ENCODE peak calls at places on chromosomes 7 and 10, in five cellular contexts. W is GM18507; F is stimulated activated naive CD4-positive, alpha-beta T cell treated with Interleukin-2 at 50 U/mL for 16 hours; J is amniotic epithelial cell; M is posterior cingulate gyrus. Y is an unnamed sample.

GRCh38 chr7:7675686-7676085 is 35.1 kb downstream of the UMAD1 start:
- DNase-seq in W (no peak), M (no peak), J (no peak), F (no peak), Y (no peak)

GRCh38 chr10:130725474-130725970 is 586.0 kb downstream of the TCERG1L start:
- DNase-seq in J (no peak), W (no peak), M (peak), F (no peak), Y (no peak)

GRCh38 chr10:14601872-14602725 is 172.6 kb downstream of the FAM107B start:
- DNase-seq in M (no peak), F (peak), J (peak), W (peak), Y (peak)

GRCh38 chr7:116704650-116705049 is 32.7 kb downstream of the MET start:
- DNase-seq in M (no peak), W (no peak), J (no peak), F (no peak), Y (no peak)

GRCh38 chr7:116569737-116570136 is 44.9 kb downstream of the CAV1 start:
- DNase-seq in J (peak), M (no peak), F (no peak), W (no peak), Y (peak)

GRCh38 chr10:112915590-112916572 is 34.2 kb upstream of the TCF7L2 start:
- DNase-seq in W (no peak), F (no peak), M (no peak), J (peak), Y (peak)

GRCh38 chr10:75191821-75192568 is 18.6 kb upstream of the VDAC2 start:
- DNase-seq in W (no peak), M (no peak), J (peak), F (no peak), Y (peak)

GRCh38 chr10:62814901-62815372 is 1.2 kb downstream of the EGR2 start:
- DNase-seq in W (no peak), J (no peak), F (peak), M (peak), Y (peak)

GRCh38 chr7:43204081-43204480 is 91.6 kb downstream of the HECW1 start:
- DNase-seq in J (peak), M (no peak), W (no peak), F (no peak), Y (peak)

GRCh38 chr10:70695241-70696030 is 23.1 kb downstream of the ADAMTS14 start:
- DNase-seq in W (no peak), F (no peak), J (no peak), M (peak), Y (no peak)

GRCh38 chr10:132516771-132517725 is 20.5 kb upstream of the INPP5A start:
- DNase-seq in J (peak), W (no peak), F (no peak), M (peak), Y (peak)

GRCh38 chr7:36157506-36158320 is 4.7 kb downstream of the EEPD1 start:
- DNase-seq in M (no peak), J (no peak), W (no peak), F (no peak), Y (no peak)

GRCh38 chr10:454860-455259 is 234.6 kb downstream of the DIP2C start:
- DNase-seq in W (no peak), M (no peak), F (no peak), J (peak), Y (peak)

Y was measured in choroid plexus epithelial cell.